ENCODE peak calls at places on chromosome 1, in eight cellular contexts. O is fibroblast of the conjunctiva; D is fibroblast of the aortic adventitia; H is left colon; P is fibroblast of pulmonary artery; J is NCI-H2081; Z is ovary; C is stimulated activated CD8-positive, alpha-beta memory T cell treated with anti-CD3 and anti-CD28 coated beads, Interleukin-4, amount 100 ng/mL, for 24 hours. I is an unnamed sample.

GRCh38 chr1:30697571-30697970 is 25.8 kb downstream of the MATN1 start:
- DNase-seq in J (no peak), C (no peak), Z (no peak), H (no peak), P (no peak), O (no peak), D (no peak), I (no peak)

GRCh38 chr1:85577421-85578320 is 2.9 kb upstream of the CCN1 start:
- DNase-seq in D (no peak), Z (no peak), H (peak), C (no peak), J (no peak), O (peak), P (peak), I (no peak)

GRCh38 chr1:201362906-201363305 is 14.6 kb downstream of the TNNT2 start:
- DNase-seq in C (no peak), O (no peak), Z (no peak), P (no peak), J (no peak), D (no peak), H (no peak), I (no peak)

GRCh38 chr1:248589334-248589733 is 8.2 kb downstream of the OR2T10 start:
- DNase-seq in C (no peak), Z (no peak), J (no peak), P (no peak), D (no peak), H (no peak), O (no peak), I (no peak)

GRCh38 chr1:102851616-102852015 is 256.7 kb downstream of the COL11A1 start:
- DNase-seq in J (no peak), C (no peak), D (no peak), O (no peak), H (no peak), P (no peak), Z (no peak), I (no peak)

GRCh38 chr1:11692899-11693590 is 1.5 kb downstream of the DRAXIN start:
- DNase-seq in D (peak), H (no peak), Z (no peak), O (peak), P (peak), J (no peak), C (no peak), I (peak)

GRCh38 chr1:3249236-3249845 is 180.3 kb downstream of the PRDM16 start:
- DNase-seq in D (no peak), J (no peak), P (no peak), H (no peak), O (no peak), Z (no peak), C (no peak), I (no peak)

GRCh38 chr1:114427612-114428011 is 83.4 kb downstream of the TRIM33 start:
- DNase-seq in J (no peak), C (no peak), H (no peak), Z (no peak), P (no peak), D (no peak), O (no peak), I (no peak)

GRCh38 chr1:96418969-96419368 is 302.6 kb upstream of the PTBP2 start:
- DNase-seq in J (no peak), H (no peak), C (no peak), O (no peak), P (no peak), Z (no peak), D (no peak), I (no peak)

GRCh38 chr1:223033658-223034057 is 109.4 kb downstream of the TLR5 start:
- DNase-seq in P (no peak), D (peak), C (no peak), H (no peak), J (no peak), Z (no peak), O (no peak), I (no peak)

GRCh38 chr1:206467915-206468314 is 2.4 kb upstream of the IKBKE start:
- DNase-seq in J (no peak), O (no peak), C (no peak), Z (no peak), D (no peak), H (peak), P (peak), I (no peak)

GRCh38 chr1:220430059-220430458 is 97.9 kb upstream of the MARK1 start:
- DNase-seq in O (no peak), H (no peak), P (peak), C (no peak), J (no peak), D (no peak), Z (no peak), I (no peak)

GRCh38 chr1:107529511-107530149 is 388.8 kb downstream of the NTNG1 start:
- DNase-seq in D (peak), O (peak), C (no peak), J (peak), Z (no peak), H (no peak), P (peak), I (peak)

GRCh38 chr1:49298304-49298703 is 521.6 kb upstream of the BEND5 start:
- DNase-seq in C (no peak), J (peak), H (no peak), D (no peak), P (no peak), Z (no peak), O (no peak), I (peak)

GRCh38 chr1:221363074-221363473 is 378.8 kb downstream of the DUSP10 start:
- DNase-seq in P (no peak), J (no peak), Z (no peak), O (no peak), H (no peak), D (peak), C (no peak), I (no peak)

GRCh38 chr1:58406296-58407071 is 140.0 kb downstream of the OMA1 start:
- DNase-seq in P (no peak), D (no peak), Z (no peak), O (no peak), C (no peak), J (no peak), H (no peak), I (no peak)

GRCh38 chr1:181044449-181044966 is 10.7 kb downstream of the MR1 start:
- DNase-seq in Z (no peak), D (no peak), O (no peak), C (peak), J (no peak), P (peak), H (peak), I (no peak)

GRCh38 chr1:119385650-119386049 is 17.1 kb downstream of the HAO2 start:
- DNase-seq in C (no peak), P (no peak), H (no peak), D (no peak), J (no peak), Z (no peak), O (no peak), I (no peak)